ENCODE peak calls at places on chromosome 16, in ten cellular contexts. One of them, this sample, is unnamed.

GRCh38 chr16:15948532-15949209 is 745 bp upstream of the ABCC1 start:
- DNase-seq in NCI-H146: peak
- DNase-seq in AG04450: no peak
- DNase-seq in neural crest cell: no peak
- DNase-seq in right lobe of liver: no peak
- DNase-seq in testis: no peak
- DNase-seq in fibroblast of pulmonary artery: no peak
- DNase-seq in activated gamma-delta T cell treated with anti-CD3 and anti-CD28 coated beads, Interleukin-2, amount 50 U/mL, for 16 hours: no peak
- DNase-seq in NCI-H1092 treated with DMSO at 0.1 percent for 48 hours: no peak
- DNase-seq in neural progenitor cell: no peak
- DNase-seq in this sample: no peak

GRCh38 chr16:59909262-59909661 is 1175.1 kb upstream of the GOT2 start:
- DNase-seq in fibroblast of pulmonary artery: no peak
- DNase-seq in NCI-H146: no peak
- DNase-seq in activated gamma-delta T cell treated with anti-CD3 and anti-CD28 coated beads, Interleukin-2, amount 50 U/mL, for 16 hours: no peak
- DNase-seq in testis: no peak
- DNase-seq in right lobe of liver: no peak
- DNase-seq in neural progenitor cell: no peak
- DNase-seq in NCI-H1092 treated with DMSO at 0.1 percent for 48 hours: no peak
- DNase-seq in AG04450: no peak
- DNase-seq in neural crest cell: no peak
- DNase-seq in this sample: no peak

GRCh38 chr16:84093120-84093878 is 23.4 kb downstream of the MBTPS1 start:
- DNase-seq in NCI-H1092 treated with DMSO at 0.1 percent for 48 hours: no peak
- DNase-seq in testis: no peak
- DNase-seq in AG04450: no peak
- DNase-seq in neural progenitor cell: no peak
- DNase-seq in right lobe of liver: no peak
- DNase-seq in neural crest cell: no peak
- DNase-seq in NCI-H146: no peak
- DNase-seq in activated gamma-delta T cell treated with anti-CD3 and anti-CD28 coated beads, Interleukin-2, amount 50 U/mL, for 16 hours: no peak
- DNase-seq in fibroblast of pulmonary artery: no peak
- DNase-seq in this sample: no peak

GRCh38 chr16:70652322-70652721 is 6.0 kb downstream of the IL34 start:
- DNase-seq in testis: no peak
- DNase-seq in fibroblast of pulmonary artery: peak
- DNase-seq in neural crest cell: no peak
- DNase-seq in NCI-H1092 treated with DMSO at 0.1 percent for 48 hours: no peak
- DNase-seq in AG04450: no peak
- DNase-seq in activated gamma-delta T cell treated with anti-CD3 and anti-CD28 coated beads, Interleukin-2, amount 50 U/mL, for 16 hours: no peak
- DNase-seq in right lobe of liver: peak
- DNase-seq in NCI-H146: no peak
- DNase-seq in neural progenitor cell: no peak
- DNase-seq in this sample: no peak

GRCh38 chr16:59067207-59067606 is 333.1 kb upstream of the GOT2 start:
- DNase-seq in neural progenitor cell: no peak
- DNase-seq in fibroblast of pulmonary artery: peak
- DNase-seq in testis: no peak
- DNase-seq in NCI-H1092 treated with DMSO at 0.1 percent for 48 hours: no peak
- DNase-seq in activated gamma-delta T cell treated with anti-CD3 and anti-CD28 coated beads, Interleukin-2, amount 50 U/mL, for 16 hours: no peak
- DNase-seq in right lobe of liver: no peak
- DNase-seq in neural crest cell: no peak
- DNase-seq in AG04450: no peak
- DNase-seq in NCI-H146: no peak
- DNase-seq in this sample: no peak

GRCh38 chr16:87926246-87927194 is 9.8 kb downstream of the CA5A start:
- DNase-seq in neural crest cell: no peak
- DNase-seq in NCI-H1092 treated with DMSO at 0.1 percent for 48 hours: peak
- DNase-seq in testis: no peak
- DNase-seq in AG04450: no peak
- DNase-seq in NCI-H146: peak
- DNase-seq in fibroblast of pulmonary artery: no peak
- DNase-seq in activated gamma-delta T cell treated with anti-CD3 and anti-CD28 coated beads, Interleukin-2, amount 50 U/mL, for 16 hours: no peak
- DNase-seq in right lobe of liver: no peak
- DNase-seq in neural progenitor cell: no peak
- DNase-seq in this sample: no peak

GRCh38 chr16:79261461-79261860 is 339.1 kb downstream of the MAF start:
- DNase-seq in neural progenitor cell: peak
- DNase-seq in fibroblast of pulmonary artery: no peak
- DNase-seq in activated gamma-delta T cell treated with anti-CD3 and anti-CD28 coated beads, Interleukin-2, amount 50 U/mL, for 16 hours: no peak
- DNase-seq in NCI-H146: peak
- DNase-seq in NCI-H1092 treated with DMSO at 0.1 percent for 48 hours: no peak
- DNase-seq in right lobe of liver: peak
- DNase-seq in AG04450: no peak
- DNase-seq in neural crest cell: peak
- DNase-seq in testis: peak
- DNase-seq in this sample: no peak

GRCh38 chr16:54067317-54068065 is 219.1 kb downstream of the IRX3 start:
- DNase-seq in testis: no peak
- DNase-seq in neural crest cell: no peak
- DNase-seq in activated gamma-delta T cell treated with anti-CD3 and anti-CD28 coated beads, Interleukin-2, amount 50 U/mL, for 16 hours: no peak
- DNase-seq in fibroblast of pulmonary artery: no peak
- DNase-seq in NCI-H1092 treated with DMSO at 0.1 percent for 48 hours: no peak
- DNase-seq in right lobe of liver: no peak
- DNase-seq in AG04450: no peak
- DNase-seq in neural progenitor cell: no peak
- DNase-seq in NCI-H146: peak
- DNase-seq in this sample: no peak

GRCh38 chr16:15434425-15435215 is at the start of gene BMERB1:
- DNase-seq in NCI-H1092 treated with DMSO at 0.1 percent for 48 hours: peak
- DNase-seq in right lobe of liver: peak
- DNase-seq in neural progenitor cell: peak
- DNase-seq in activated gamma-delta T cell treated with anti-CD3 and anti-CD28 coated beads, Interleukin-2, amount 50 U/mL, for 16 hours: peak
- DNase-seq in testis: peak
- DNase-seq in neural crest cell: peak
- DNase-seq in NCI-H146: peak
- DNase-seq in fibroblast of pulmonary artery: peak
- DNase-seq in AG04450: no peak
- DNase-seq in this sample: peak

GRCh38 chr16:70725912-70726828 is 40.3 kb upstream of the MTSS2 start:
- DNase-seq in AG04450: no peak
- DNase-seq in right lobe of liver: no peak
- DNase-seq in activated gamma-delta T cell treated with anti-CD3 and anti-CD28 coated beads, Interleukin-2, amount 50 U/mL, for 16 hours: no peak
- DNase-seq in fibroblast of pulmonary artery: no peak
- DNase-seq in neural crest cell: peak
- DNase-seq in NCI-H1092 treated with DMSO at 0.1 percent for 48 hours: peak
- DNase-seq in NCI-H146: no peak
- DNase-seq in neural progenitor cell: no peak
- DNase-seq in testis: peak
- DNase-seq in this sample: no peak

GRCh38 chr16:27972500-27972899 is 91.0 kb downstream of the GSG1L start:
- DNase-seq in testis: peak
- DNase-seq in activated gamma-delta T cell treated with anti-CD3 and anti-CD28 coated beads, Interleukin-2, amount 50 U/mL, for 16 hours: no peak
- DNase-seq in fibroblast of pulmonary artery: peak
- DNase-seq in neural progenitor cell: peak
- DNase-seq in AG04450: no peak
- DNase-seq in right lobe of liver: peak
- DNase-seq in NCI-H1092 treated with DMSO at 0.1 percent for 48 hours: no peak
- DNase-seq in NCI-H146: peak
- DNase-seq in neural crest cell: no peak
- DNase-seq in this sample: no peak

GRCh38 chr16:88385831-88386815 is 3.4 kb downstream of the ZNF469 start:
- DNase-seq in neural progenitor cell: no peak
- DNase-seq in neural crest cell: no peak
- DNase-seq in right lobe of liver: no peak
- DNase-seq in activated gamma-delta T cell treated with anti-CD3 and anti-CD28 coated beads, Interleukin-2, amount 50 U/mL, for 16 hours: no peak
- DNase-seq in NCI-H146: no peak
- DNase-seq in testis: no peak
- DNase-seq in fibroblast of pulmonary artery: no peak
- DNase-seq in NCI-H1092 treated with DMSO at 0.1 percent for 48 hours: no peak
- DNase-seq in AG04450: no peak
- DNase-seq in this sample: peak

GRCh38 chr16:52552643-52553042 is 5.7 kb upstream of the TOX3 start:
- DNase-seq in neural crest cell: no peak
- DNase-seq in activated gamma-delta T cell treated with anti-CD3 and anti-CD28 coated beads, Interleukin-2, amount 50 U/mL, for 16 hours: no peak
- DNase-seq in neural progenitor cell: no peak
- DNase-seq in NCI-H1092 treated with DMSO at 0.1 percent for 48 hours: peak
- DNase-seq in AG04450: no peak
- DNase-seq in right lobe of liver: no peak
- DNase-seq in NCI-H146: peak
- DNase-seq in fibroblast of pulmonary artery: no peak
- DNase-seq in testis: no peak
- DNase-seq in this sample: no peak

GRCh38 chr16:50303605-50304466 is 37.5 kb downstream of the ADCY7 start:
- DNase-seq in NCI-H146: no peak
- DNase-seq in activated gamma-delta T cell treated with anti-CD3 and anti-CD28 coated beads, Interleukin-2, amount 50 U/mL, for 16 hours: no peak
- DNase-seq in fibroblast of pulmonary artery: peak
- DNase-seq in testis: no peak
- DNase-seq in NCI-H1092 treated with DMSO at 0.1 percent for 48 hours: no peak
- DNase-seq in right lobe of liver: peak
- DNase-seq in neural progenitor cell: no peak
- DNase-seq in AG04450: no peak
- DNase-seq in neural crest cell: no peak
- DNase-seq in this sample: no peak

GRCh38 chr16:25030420-25031131 is 15.4 kb upstream of the ARHGAP17 start:
- DNase-seq in neural crest cell: no peak
- DNase-seq in NCI-H1092 treated with DMSO at 0.1 percent for 48 hours: no peak
- DNase-seq in NCI-H146: no peak
- DNase-seq in testis: no peak
- DNase-seq in activated gamma-delta T cell treated with anti-CD3 and anti-CD28 coated beads, Interleukin-2, amount 50 U/mL, for 16 hours: no peak
- DNase-seq in AG04450: no peak
- DNase-seq in fibroblast of pulmonary artery: no peak
- DNase-seq in neural progenitor cell: no peak
- DNase-seq in right lobe of liver: no peak
- DNase-seq in this sample: no peak

GRCh38 chr16:64412578-64413280 is 709.1 kb downstream of the CDH11 start:
- DNase-seq in AG04450: no peak
- DNase-seq in testis: no peak
- DNase-seq in NCI-H1092 treated with DMSO at 0.1 percent for 48 hours: no peak
- DNase-seq in NCI-H146: no peak
- DNase-seq in neural crest cell: no peak
- DNase-seq in fibroblast of pulmonary artery: peak
- DNase-seq in right lobe of liver: no peak
- DNase-seq in activated gamma-delta T cell treated with anti-CD3 and anti-CD28 coated beads, Interleukin-2, amount 50 U/mL, for 16 hours: no peak
- DNase-seq in neural progenitor cell: no peak
- DNase-seq in this sample: no peak

GRCh38 chr16:67676516-67676915 is 9.9 kb downstream of the C16orf86 start:
- DNase-seq in neural progenitor cell: no peak
- DNase-seq in right lobe of liver: no peak
- DNase-seq in fibroblast of pulmonary artery: no peak
- DNase-seq in AG04450: no peak
- DNase-seq in NCI-H1092 treated with DMSO at 0.1 percent for 48 hours: no peak
- DNase-seq in activated gamma-delta T cell treated with anti-CD3 and anti-CD28 coated beads, Interleukin-2, amount 50 U/mL, for 16 hours: no peak
- DNase-seq in NCI-H146: no peak
- DNase-seq in neural crest cell: no peak
- DNase-seq in testis: no peak
- DNase-seq in this sample: no peak

GRCh38 chr16:69926241-69926640 is 24.9 kb upstream of the CLEC18A start:
- DNase-seq in neural crest cell: no peak
- DNase-seq in AG04450: no peak
- DNase-seq in neural progenitor cell: no peak
- DNase-seq in NCI-H1092 treated with DMSO at 0.1 percent for 48 hours: no peak
- DNase-seq in fibroblast of pulmonary artery: no peak
- DNase-seq in NCI-H146: no peak
- DNase-seq in testis: no peak
- DNase-seq in right lobe of liver: no peak
- DNase-seq in activated gamma-delta T cell treated with anti-CD3 and anti-CD28 coated beads, Interleukin-2, amount 50 U/mL, for 16 hours: no peak
- DNase-seq in this sample: no peak

GRCh38 chr16:30380801-30381208 is 1.6 kb downstream of the SEPTIN1 start:
- DNase-seq in neural crest cell: no peak
- DNase-seq in right lobe of liver: no peak
- DNase-seq in activated gamma-delta T cell treated with anti-CD3 and anti-CD28 coated beads, Interleukin-2, amount 50 U/mL, for 16 hours: no peak
- DNase-seq in neural progenitor cell: no peak
- DNase-seq in NCI-H146: no peak
- DNase-seq in testis: no peak
- DNase-seq in fibroblast of pulmonary artery: no peak
- DNase-seq in AG04450: no peak
- DNase-seq in NCI-H1092 treated with DMSO at 0.1 percent for 48 hours: no peak
- DNase-seq in this sample: no peak

GRCh38 chr16:12500771-12501170 is 302.9 kb downstream of the CPPED1 start:
- DNase-seq in right lobe of liver: no peak
- DNase-seq in testis: no peak
- DNase-seq in neural crest cell: no peak
- DNase-seq in activated gamma-delta T cell treated with anti-CD3 and anti-CD28 coated beads, Interleukin-2, amount 50 U/mL, for 16 hours: no peak
- DNase-seq in NCI-H1092 treated with DMSO at 0.1 percent for 48 hours: no peak
- DNase-seq in NCI-H146: peak
- DNase-seq in fibroblast of pulmonary artery: no peak
- DNase-seq in AG04450: no peak
- DNase-seq in neural progenitor cell: no peak
- DNase-seq in this sample: no peak

GRCh38 chr16:4536391-4537106 is 2.0 kb downstream of the CDIP1 start:
- DNase-seq in neural crest cell: no peak
- DNase-seq in AG04450: no peak
- DNase-seq in right lobe of liver: no peak
- DNase-seq in fibroblast of pulmonary artery: no peak
- DNase-seq in NCI-H1092 treated with DMSO at 0.1 percent for 48 hours: no peak
- DNase-seq in testis: no peak
- DNase-seq in neural progenitor cell: no peak
- DNase-seq in NCI-H146: no peak
- DNase-seq in activated gamma-delta T cell treated with anti-CD3 and anti-CD28 coated beads, Interleukin-2, amount 50 U/mL, for 16 hours: no peak
- DNase-seq in this sample: no peak

GRCh38 chr16:53071748-53072301 is 17.0 kb downstream of the CHD9 start:
- DNase-seq in neural progenitor cell: no peak
- DNase-seq in testis: peak
- DNase-seq in right lobe of liver: peak
- DNase-seq in neural crest cell: no peak
- DNase-seq in activated gamma-delta T cell treated with anti-CD3 and anti-CD28 coated beads, Interleukin-2, amount 50 U/mL, for 16 hours: no peak
- DNase-seq in fibroblast of pulmonary artery: peak
- DNase-seq in AG04450: no peak
- DNase-seq in NCI-H146: no peak
- DNase-seq in NCI-H1092 treated with DMSO at 0.1 percent for 48 hours: peak
- DNase-seq in this sample: no peak

This sample was measured in pancreas.